ENCODE peak calls at places on chromosomes 6 and 20, in four cellular contexts. One of them, this sample, is unnamed.
A peak's percentile ranks its signal among the peaks of the same experiment; 100 is the strongest.

GRCh38 chr6:16408766-16409165 is 170.4 kb downstream of the GMPR start:
- DNase-seq in ascending aorta: no peak
- DNase-seq in RWPE2: no peak
- DNase-seq in neural progenitor cell: no peak
- DNase-seq in this sample: no peak

GRCh38 chr6:78525961-78526360 is 341.4 kb upstream of the IRAK1BP1 start:
- DNase-seq in ascending aorta: no peak
- DNase-seq in RWPE2: no peak
- DNase-seq in neural progenitor cell: no peak
- DNase-seq in this sample: no peak

GRCh38 chr6:31366693-31367470 is 9.9 kb upstream of the HLA-B start:
- DNase-seq in ascending aorta: peak; percentile 87
- DNase-seq in RWPE2: peak; percentile 77
- DNase-seq in neural progenitor cell: peak; percentile 95
- DNase-seq in this sample: peak; percentile 72

GRCh38 chr20:34045930-34046329 is 52.2 kb downstream of the RALY start:
- DNase-seq in ascending aorta: no peak
- DNase-seq in RWPE2: no peak
- DNase-seq in neural progenitor cell: no peak
- DNase-seq in this sample: no peak

GRCh38 chr6:11161031-11161966 is 49.8 kb upstream of the ERVFRD-1 start:
- DNase-seq in ascending aorta: no peak
- DNase-seq in RWPE2: no peak
- DNase-seq in neural progenitor cell: no peak
- DNase-seq in this sample: no peak

GRCh38 chr6:106180208-106180607 is 94.1 kb downstream of the PRDM1 start:
- DNase-seq in ascending aorta: no peak
- DNase-seq in RWPE2: no peak
- DNase-seq in neural progenitor cell: no peak
- DNase-seq in this sample: no peak

GRCh38 chr6:102051001-102051400 is 657.5 kb downstream of the GRIK2 start:
- DNase-seq in ascending aorta: no peak
- DNase-seq in RWPE2: no peak
- DNase-seq in neural progenitor cell: no peak
- DNase-seq in this sample: no peak

GRCh38 chr6:20188630-20189075 is 23.6 kb downstream of the MBOAT1 start:
- DNase-seq in ascending aorta: no peak
- DNase-seq in RWPE2: no peak
- DNase-seq in neural progenitor cell: peak; percentile 26
- DNase-seq in this sample: no peak

GRCh38 chr20:25195962-25196700 is 619 bp downstream of the ENTPD6 start:
- DNase-seq in ascending aorta: no peak
- DNase-seq in RWPE2: no peak
- DNase-seq in neural progenitor cell: peak; percentile 66
- DNase-seq in this sample: no peak

GRCh38 chr6:80541886-80542285 is 435.4 kb downstream of the BCKDHB start:
- DNase-seq in ascending aorta: no peak
- DNase-seq in RWPE2: no peak
- DNase-seq in neural progenitor cell: no peak
- DNase-seq in this sample: no peak

GRCh38 chr6:16135078-16135477 is 6.2 kb downstream of the MYLIP start:
- DNase-seq in ascending aorta: no peak
- DNase-seq in RWPE2: no peak
- DNase-seq in neural progenitor cell: no peak
- DNase-seq in this sample: no peak

GRCh38 chr20:12030470-12030869 is 112.8 kb downstream of the BTBD3 start:
- DNase-seq in ascending aorta: no peak
- DNase-seq in RWPE2: no peak
- DNase-seq in neural progenitor cell: no peak
- DNase-seq in this sample: no peak

GRCh38 chr6:51989789-51990188 is 97.6 kb downstream of the PKHD1 start:
- DNase-seq in ascending aorta: no peak
- DNase-seq in RWPE2: no peak
- DNase-seq in neural progenitor cell: no peak
- DNase-seq in this sample: no peak

GRCh38 chr6:142838821-142839685 is 105.9 kb downstream of the HIVEP2 start:
- DNase-seq in ascending aorta: no peak
- DNase-seq in RWPE2: no peak
- DNase-seq in neural progenitor cell: no peak
- DNase-seq in this sample: peak; percentile 91

GRCh38 chr6:46719099-46719498 is 16.1 kb downstream of the PLA2G7 start:
- DNase-seq in ascending aorta: no peak
- DNase-seq in RWPE2: peak; percentile 62
- DNase-seq in neural progenitor cell: no peak
- DNase-seq in this sample: peak; percentile 80

GRCh38 chr20:61042501-61043385 is 209.3 kb upstream of the CDH4 start:
- DNase-seq in ascending aorta: no peak
- DNase-seq in RWPE2: peak; percentile 57
- DNase-seq in neural progenitor cell: peak; percentile 40
- DNase-seq in this sample: no peak

GRCh38 chr6:54897462-54898189 is 51.1 kb downstream of the FAM83B start:
- DNase-seq in ascending aorta: no peak
- DNase-seq in RWPE2: no peak
- DNase-seq in neural progenitor cell: no peak
- DNase-seq in this sample: peak; percentile 17
- TF ChIP-seq CTCF in ascending aorta: no peak
- TF ChIP-seq CTCF in RWPE2: no peak
- TF ChIP-seq CTCF in neural progenitor cell: no peak
- TF ChIP-seq CTCF in this sample: no peak

DNA sequence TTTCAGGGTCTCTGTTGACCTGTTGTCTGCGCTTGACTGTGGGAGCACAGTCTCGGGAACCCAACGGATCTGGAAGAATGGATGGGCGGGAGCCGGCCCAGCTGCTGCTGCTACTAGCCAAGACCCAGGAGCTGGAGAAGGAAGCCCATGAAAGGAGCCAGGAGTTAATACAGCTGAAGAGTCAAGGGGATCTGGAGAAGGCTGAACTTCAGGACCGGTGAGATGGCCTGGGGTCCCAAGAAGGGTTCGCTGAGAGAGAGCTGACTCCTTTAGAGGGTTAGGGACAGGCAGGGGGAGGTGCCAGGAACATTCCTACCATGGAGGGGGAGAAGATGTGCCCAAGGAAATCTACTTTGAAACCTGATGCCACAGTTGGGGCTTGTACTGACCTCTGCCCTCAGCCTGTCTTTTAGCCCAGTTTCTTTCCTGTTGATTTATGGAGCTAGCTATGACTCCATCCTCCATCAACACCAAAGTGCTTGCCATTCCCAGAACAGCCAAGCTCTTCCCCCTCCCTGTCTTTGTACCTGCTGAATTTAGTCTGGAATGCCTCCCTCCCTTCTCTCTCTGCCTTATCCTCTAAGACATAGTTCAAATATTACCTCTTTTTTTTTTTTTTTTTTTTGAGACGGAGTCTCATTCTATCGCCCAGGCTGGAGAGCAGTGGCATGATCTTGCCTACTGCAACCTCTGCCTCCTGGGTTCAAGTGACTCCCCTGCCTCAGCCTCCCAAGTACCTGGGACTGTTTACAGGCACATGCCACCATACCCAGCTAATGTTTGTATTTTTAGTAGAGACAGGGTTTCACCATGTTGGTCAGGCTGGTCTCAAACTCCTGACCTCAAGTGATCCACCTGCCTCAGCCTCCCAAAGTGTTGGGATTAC is 12.2 kb downstream of the CEP250 start:
- DNase-seq in ascending aorta: no peak
- DNase-seq in RWPE2: peak; percentile 61
- DNase-seq in neural progenitor cell: peak; percentile 41
- DNase-seq in this sample: no peak
- H3K27ac ChIP-seq in ascending aorta: no peak overlapping the region
- H3K27ac ChIP-seq in RWPE2: peak overlapping the region; percentile 23
- H3K27ac ChIP-seq in neural progenitor cell: no peak overlapping the region
- H3K27ac ChIP-seq in this sample: no peak overlapping the region

GRCh38 chr20:57582432-57583288 is 21.8 kb downstream of the PCK1 start:
- DNase-seq in ascending aorta: peak; percentile 87
- DNase-seq in RWPE2: peak; percentile 80
- DNase-seq in neural progenitor cell: peak; percentile 64
- DNase-seq in this sample: no peak
- TF ChIP-seq CTCF in ascending aorta: peak; percentile 43
- TF ChIP-seq CTCF in RWPE2: peak; percentile 87
- TF ChIP-seq CTCF in neural progenitor cell: peak; percentile 68
- TF ChIP-seq CTCF in this sample: peak; percentile 31

DNA sequence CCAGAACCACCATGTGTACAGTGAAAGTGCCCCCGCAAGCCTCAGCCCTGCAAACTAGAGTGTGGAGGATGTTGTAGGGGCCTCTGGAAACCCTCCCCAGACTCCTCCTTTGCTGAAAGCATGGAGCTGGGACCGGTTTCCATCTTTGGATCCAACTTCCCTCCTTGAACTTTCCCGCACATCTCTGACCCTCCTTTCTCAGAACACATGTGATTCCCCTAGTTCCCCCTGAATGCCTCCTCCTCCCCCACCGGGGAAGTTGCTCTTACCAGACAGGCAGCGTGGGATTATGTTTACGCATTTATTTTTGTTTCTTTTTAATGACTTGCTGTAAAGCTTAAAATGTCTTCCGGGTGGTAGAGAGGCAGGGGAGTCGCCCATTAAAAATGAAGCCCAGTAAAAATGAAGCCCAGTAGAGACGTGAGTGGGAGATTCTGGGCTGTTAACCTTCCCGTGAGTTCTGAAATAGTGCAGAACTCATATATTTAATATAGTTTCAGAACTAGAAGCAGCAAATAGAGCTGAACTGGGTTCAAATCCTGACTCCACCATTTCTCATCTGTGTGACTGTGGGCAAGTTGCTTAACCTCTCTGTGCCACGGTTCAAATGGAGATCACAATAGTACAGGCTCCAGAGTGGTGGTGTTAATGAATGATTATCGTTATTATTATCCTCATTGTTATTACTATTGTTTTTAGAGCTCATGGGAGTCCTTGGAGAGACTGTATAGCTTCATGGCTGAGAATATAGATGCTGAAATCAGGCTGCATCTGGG is 8.0 kb upstream of the PTPN1 start:
- DNase-seq in ascending aorta: no peak
- DNase-seq in RWPE2: peak; percentile 69
- DNase-seq in neural progenitor cell: no peak
- DNase-seq in this sample: no peak
- H3K27ac ChIP-seq in ascending aorta: no peak overlapping the region
- H3K27ac ChIP-seq in RWPE2: no peak overlapping the region
- H3K27ac ChIP-seq in neural progenitor cell: no peak overlapping the region
- H3K27ac ChIP-seq in this sample: no peak overlapping the region

GRCh38 chr6:583116-583515 is 73.8 kb downstream of the HUS1B start:
- DNase-seq in ascending aorta: no peak
- DNase-seq in RWPE2: no peak
- DNase-seq in neural progenitor cell: no peak
- DNase-seq in this sample: peak; percentile 66

GRCh38 chr6:583639-584038 is 73.3 kb downstream of the HUS1B start:
- DNase-seq in ascending aorta: no peak
- DNase-seq in RWPE2: no peak
- DNase-seq in neural progenitor cell: peak; percentile 22
- DNase-seq in this sample: no peak

GRCh38 chr6:582370-582769 is 74.5 kb downstream of the HUS1B start:
- DNase-seq in ascending aorta: no peak
- DNase-seq in RWPE2: no peak
- DNase-seq in neural progenitor cell: peak; percentile 77
- DNase-seq in this sample: no peak

DNA sequence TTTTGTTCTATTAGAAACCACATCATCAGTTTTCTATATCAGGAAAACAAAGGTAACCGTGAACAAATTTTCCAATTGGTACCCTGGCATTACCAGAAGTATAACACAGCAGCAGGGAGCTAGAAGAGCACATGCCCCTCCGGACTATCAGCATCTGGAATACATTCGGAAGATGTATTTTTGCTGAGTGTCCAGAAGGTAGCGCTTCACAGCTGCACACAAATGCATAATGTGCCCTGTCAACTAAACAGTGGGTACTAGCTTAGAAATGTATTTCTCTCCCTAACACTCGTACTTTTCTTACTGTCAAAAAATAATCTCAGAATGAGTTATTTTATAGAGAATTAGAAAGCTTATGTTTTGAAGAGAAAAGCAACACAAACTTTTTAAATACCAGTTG is 77.6 kb downstream of the HUS1B start:
- DNase-seq in ascending aorta: no peak
- DNase-seq in RWPE2: no peak
- DNase-seq in neural progenitor cell: no peak
- DNase-seq in this sample: no peak
- TF ChIP-seq CTCF in ascending aorta: no peak
- TF ChIP-seq CTCF in RWPE2: peak; percentile 35
- TF ChIP-seq CTCF in neural progenitor cell: peak; percentile 41
- TF ChIP-seq CTCF in this sample: peak; percentile 47

GRCh38 chr6:127342946-127343752 is at the start of gene ECHDC1:
- DNase-seq in ascending aorta: peak; percentile 75
- DNase-seq in RWPE2: peak; percentile 61
- DNase-seq in neural progenitor cell: peak; percentile 69
- DNase-seq in this sample: peak; percentile 76

GRCh38 chr6:127345521-127345920 is 2.1 kb upstream of the ECHDC1 start:
- DNase-seq in ascending aorta: no peak
- DNase-seq in RWPE2: no peak
- DNase-seq in neural progenitor cell: no peak
- DNase-seq in this sample: no peak

GRCh38 chr6:127341471-127342202 is 1.8 kb downstream of the ECHDC1 start:
- DNase-seq in ascending aorta: no peak
- DNase-seq in RWPE2: no peak
- DNase-seq in neural progenitor cell: no peak
- DNase-seq in this sample: no peak

GRCh38 chr6:127342296-127342945 is 988 bp downstream of the ECHDC1 start:
- DNase-seq in ascending aorta: no peak
- DNase-seq in RWPE2: no peak
- DNase-seq in neural progenitor cell: peak; percentile 76
- DNase-seq in this sample: peak; percentile 49

GRCh38 chr6:127343753-127344659 is 597 bp upstream of the ECHDC1 start:
- DNase-seq in ascending aorta: no peak
- DNase-seq in RWPE2: no peak
- DNase-seq in neural progenitor cell: peak; percentile 28
- DNase-seq in this sample: peak; percentile 41
- H3K27ac ChIP-seq in ascending aorta: peak overlapping the region; percentile 59
- H3K27ac ChIP-seq in RWPE2: peak overlapping the region; percentile 76
- H3K27ac ChIP-seq in neural progenitor cell: peak overlapping the region; percentile 59
- H3K27ac ChIP-seq in this sample: peak overlapping the region; percentile 78

GRCh38 chr6:144149558-144149893 is 791 bp upstream of the STX11 start:
- DNase-seq in ascending aorta: no peak
- DNase-seq in RWPE2: no peak
- DNase-seq in neural progenitor cell: peak; percentile 11
- DNase-seq in this sample: no peak

GRCh38 chr6:144149894-144150672 is at the start of gene STX11:
- DNase-seq in ascending aorta: peak; percentile 82
- DNase-seq in RWPE2: no peak
- DNase-seq in neural progenitor cell: peak; percentile 82
- DNase-seq in this sample: peak; percentile 26

GRCh38 chr6:144152334-144152900 is 2.1 kb downstream of the STX11 start:
- DNase-seq in ascending aorta: no peak
- DNase-seq in RWPE2: no peak
- DNase-seq in neural progenitor cell: no peak
- DNase-seq in this sample: no peak

GRCh38 chr6:144150673-144151009 is 324 bp downstream of the STX11 start:
- DNase-seq in ascending aorta: peak; percentile 68
- DNase-seq in RWPE2: no peak
- DNase-seq in neural progenitor cell: peak; percentile 68
- DNase-seq in this sample: no peak

GRCh38 chr6:144151010-144151727 is 852 bp downstream of the STX11 start:
- DNase-seq in ascending aorta: no peak
- DNase-seq in RWPE2: no peak
- DNase-seq in neural progenitor cell: peak; percentile 15
- DNase-seq in this sample: peak; percentile 30
- TF ChIP-seq CTCF in ascending aorta: no peak
- TF ChIP-seq CTCF in RWPE2: peak; percentile 18
- TF ChIP-seq CTCF in neural progenitor cell: no peak
- TF ChIP-seq CTCF in this sample: no peak

This sample was measured in foreskin keratinocyte.